ENCODE peak calls at places on chromosomes 16 and 17, in six cellular contexts. K is tibial nerve, N is H1, E is transverse colon, P is HepG2, G is K562. L is an unnamed sample.

GRCh38 chr17:31517524-31517923 is 126.0 kb downstream of the RAB11FIP4 start:
- DNase-seq in P (peak), E (no peak), G (peak), K (no peak), N (peak), L (no peak)

GRCh38 chr16:30491744-30492308 is 19.3 kb downstream of the ITGAL start:
- DNase-seq in P (peak), K (no peak), G (peak), N (no peak), E (peak), L (no peak)

GRCh38 chr16:57749872-57750452 is 14.4 kb downstream of the KATNB1 start:
- DNase-seq in E (no peak), K (no peak), N (no peak), P (no peak), G (no peak), L (no peak)

GRCh38 chr17:72682597-72682996 is 409.9 kb downstream of the SLC39A11 start:
- DNase-seq in E (no peak), P (peak), G (no peak), N (no peak), K (no peak), L (no peak)

GRCh38 chr17:68399638-68400403 is 57.5 kb downstream of the WIPI1 start:
- DNase-seq in G (no peak), K (no peak), N (peak), E (peak), P (no peak), L (no peak)

GRCh38 chr17:40309938-40310510 is 1.0 kb downstream of the RARA start:
- DNase-seq in E (no peak), K (no peak), G (no peak), N (no peak), P (no peak), L (peak)

GRCh38 chr16:1620391-1620790 is 8.2 kb downstream of the CRAMP1 start:
- DNase-seq in E (no peak), N (no peak), K (no peak), P (no peak), G (no peak), L (no peak)

GRCh38 chr16:88541109-88541508 is 29.1 kb upstream of the ZC3H18 start:
- DNase-seq in G (no peak), P (no peak), E (no peak), N (no peak), K (no peak), L (no peak)

GRCh38 chr17:46026045-46026814 is 27.2 kb downstream of the STH start:
- DNase-seq in G (no peak), P (no peak), E (peak), K (peak), N (no peak), L (no peak)

GRCh38 chr16:19644877-19645276 is 73.2 kb downstream of the KNOP1 start:
- DNase-seq in N (no peak), G (no peak), E (no peak), K (peak), P (no peak), L (peak)

GRCh38 chr16:17171250-17172143 is 299.3 kb downstream of the XYLT1 start:
- DNase-seq in K (no peak), N (no peak), P (peak), G (no peak), E (no peak), L (no peak)

GRCh38 chr16:27761816-27762215 is 211.9 kb downstream of the KATNIP start:
- DNase-seq in K (no peak), N (no peak), G (no peak), P (no peak), E (no peak), L (no peak)

GRCh38 chr17:28871056-28871579 is 16.3 kb downstream of the ERAL1 start:
- DNase-seq in N (no peak), K (no peak), G (peak), E (no peak), P (no peak), L (no peak)

GRCh38 chr17:78474631-78475146 is 96.2 kb downstream of the PGS1 start:
- DNase-seq in E (peak), K (no peak), N (no peak), G (no peak), P (no peak), L (no peak)

GRCh38 chr17:4607773-4608187 is 23.5 kb downstream of the SMTNL2 start:
- DNase-seq in E (peak), N (no peak), K (peak), G (peak), P (no peak), L (peak)

GRCh38 chr16:55324491-55325447 is 766 bp downstream of the IRX6 start:
- DNase-seq in G (no peak), E (no peak), N (peak), P (no peak), K (no peak), L (no peak)

GRCh38 chr16:51159864-51160263 is 8.8 kb upstream of the SALL1 start:
- DNase-seq in K (no peak), G (no peak), P (no peak), E (no peak), N (peak), L (no peak)

GRCh38 chr17:72334205-72334604 is 213.4 kb downstream of the SOX9 start:
- DNase-seq in G (no peak), N (no peak), P (no peak), E (no peak), K (no peak), L (no peak)

GRCh38 chr17:58308173-58308984 is 20.2 kb downstream of the TSPOAP1 start:
- DNase-seq in E (no peak), G (no peak), P (peak), N (peak), K (no peak), L (no peak)

GRCh38 chr17:78940708-78941107 is 15.5 kb upstream of the TIMP2 start:
- DNase-seq in N (peak), E (no peak), G (no peak), P (peak), K (no peak), L (no peak)

GRCh38 chr16:19140392-19140791 is 26.6 kb downstream of the ITPRIPL2 start:
- DNase-seq in K (no peak), E (no peak), P (no peak), G (no peak), N (no peak), L (no peak)

GRCh38 chr17:33229028-33229427 is 64.1 kb downstream of the ASIC2 start:
- DNase-seq in P (no peak), K (no peak), E (no peak), N (no peak), G (no peak), L (no peak)

GRCh38 chr16:85361441-85362118 is 249.3 kb upstream of the CIBAR2 start:
- DNase-seq in P (no peak), N (no peak), E (peak), K (no peak), G (no peak), L (no peak)

GRCh38 chr17:50186661-50187402 is 14.6 kb downstream of the COL1A1 start:
- DNase-seq in E (no peak), P (no peak), N (no peak), K (no peak), G (no peak), L (no peak)

GRCh38 chr16:4176794-4177438 is 60.7 kb upstream of the ADCY9 start:
- DNase-seq in G (peak), N (no peak), E (peak), K (no peak), P (peak), L (no peak)

GRCh38 chr16:28146536-28146935 is 65.2 kb downstream of the XPO6 start:
- DNase-seq in K (no peak), E (no peak), G (no peak), P (no peak), N (no peak), L (no peak)

GRCh38 chr17:35729405-35729833 is 2.0 kb upstream of the RASL10B start:
- DNase-seq in P (no peak), G (no peak), K (no peak), N (peak), E (no peak), L (no peak)

GRCh38 chr17:33233855-33234228 is 59.3 kb downstream of the ASIC2 start:
- DNase-seq in K (no peak), G (no peak), P (no peak), N (no peak), E (peak), L (peak)

GRCh38 chr16:13351222-13351621 is 449.8 kb downstream of the SHISA9 start:
- DNase-seq in P (no peak), N (no peak), K (no peak), G (no peak), E (no peak), L (no peak)

GRCh38 chr17:62790554-62790953 is 17.6 kb downstream of the MARCHF10 start:
- DNase-seq in N (no peak), E (no peak), P (no peak), G (no peak), K (no peak), L (no peak)

GRCh38 chr16:67521095-67521804 is 7.4 kb upstream of the RIPOR1 start:
- DNase-seq in G (peak), K (peak), P (peak), N (peak), E (peak), L (peak)

GRCh38 chr16:67516296-67517177 is 12.1 kb upstream of the RIPOR1 start:
- DNase-seq in K (no peak), N (no peak), E (no peak), G (no peak), P (no peak), L (no peak)

GRCh38 chr16:67517178-67517492 is 11.5 kb upstream of the RIPOR1 start:
- DNase-seq in K (no peak), N (no peak), G (no peak), P (no peak), E (no peak), L (no peak)

GRCh38 chr16:67517661-67518423 is 10.8 kb upstream of the RIPOR1 start:
- DNase-seq in N (no peak), P (no peak), E (peak), G (no peak), K (no peak), L (no peak)

GRCh38 chr16:67518676-67519075 is 10.0 kb upstream of the RIPOR1 start:
- DNase-seq in G (no peak), P (no peak), E (no peak), K (no peak), N (no peak), L (no peak)
- H3K4me3 ChIP-seq in G (no peak), P (no peak), E (no peak), K (no peak), N (no peak), L (no peak)

GRCh38 chr16:80816372-80816771 is 12.0 kb upstream of the CDYL2 start:
- DNase-seq in P (no peak), K (no peak), N (no peak), E (no peak), G (no peak), L (no peak)

GRCh38 chr16:80825365-80825758 is 21.0 kb upstream of the CDYL2 start:
- DNase-seq in G (no peak), P (no peak), E (no peak), K (no peak), N (no peak), L (no peak)

GRCh38 chr16:80824623-80825364 is 20.4 kb upstream of the CDYL2 start:
- DNase-seq in G (peak), N (no peak), P (peak), K (peak), E (peak), L (no peak)

DNA sequence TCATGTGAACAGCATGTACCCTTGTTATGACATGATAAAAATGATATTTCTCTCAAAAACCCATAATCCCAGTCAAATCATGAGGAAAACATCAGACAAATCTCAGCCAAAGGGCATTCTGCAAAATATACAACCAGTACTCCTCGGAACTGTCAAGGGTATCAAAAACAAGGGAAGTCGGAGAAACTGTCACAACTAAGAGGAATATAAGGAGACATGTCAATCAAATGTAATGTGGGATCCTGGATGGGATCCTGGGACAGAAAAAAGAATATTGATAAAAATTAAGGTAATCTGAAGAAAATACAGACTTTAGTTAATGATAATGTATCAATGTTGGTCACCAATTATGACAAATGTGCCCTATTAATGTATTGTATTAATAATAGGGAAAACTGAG is 15.6 kb upstream of the CDYL2 start:
- DNase-seq in E (no peak), N (no peak), P (no peak), K (no peak), G (no peak), L (no peak)
- TF ChIP-seq EP300 in E (no peak), N (no peak), P (no peak), K (no peak), G (no peak), L (no peak)

GRCh38 chr16:53848950-53849349 is 145.0 kb downstream of the FTO start:
- DNase-seq in E (no peak), K (no peak), P (no peak), N (no peak), G (no peak), L (no peak)
- H3K27ac ChIP-seq in E (no peak), K (no peak), P (peak), N (no peak), G (no peak), L (no peak)

GRCh38 chr17:64630309-64631223 is 31.5 kb downstream of the SMURF2 start:
- DNase-seq in K (no peak), N (no peak), G (no peak), E (no peak), P (no peak), L (no peak)

GRCh38 chr17:64626827-64627226 is 35.3 kb downstream of the SMURF2 start:
- DNase-seq in P (no peak), G (no peak), E (no peak), K (no peak), N (no peak), L (no peak)

GRCh38 chr17:64625541-64625940 is 36.6 kb downstream of the SMURF2 start:
- DNase-seq in K (no peak), P (no peak), E (no peak), G (no peak), N (no peak), L (no peak)

GRCh38 chr17:64627797-64628196 is 34.3 kb downstream of the SMURF2 start:
- DNase-seq in E (no peak), P (peak), G (no peak), N (no peak), K (no peak), L (no peak)

GRCh38 chr17:64628641-64629040 is 33.5 kb downstream of the SMURF2 start:
- DNase-seq in N (no peak), P (no peak), G (no peak), K (no peak), E (no peak), L (no peak)
- H3K4me3 ChIP-seq in N (no peak), P (no peak), G (no peak), K (no peak), E (no peak), L (no peak)

L was measured in ovary.